ENCODE peak calls at places on chromosome 21, in ten cellular contexts. O, R, F, W, Y, N, X, E, M and P are unnamed samples.

GRCh38 chr21:21688877-21689276 is 690.7 kb downstream of the NCAM2 start:
- DNase-seq in O (no peak), R (peak; percentile 5), F (no peak), W (no peak), Y (peak; percentile 56), N (no peak), X (no peak), E (no peak), M (no peak), P (no peak)

GRCh38 chr21:32140212-32141008 is 138.4 kb downstream of the MIS18A start:
- DNase-seq in O (no peak), R (peak; percentile 22), F (no peak), W (no peak), Y (peak; percentile 6), N (peak; percentile 70), X (no peak), E (no peak), M (no peak), P (no peak)

GRCh38 chr21:43362306-43362927 is 64.5 kb downstream of the SIK1 start:
- DNase-seq in O (no peak), R (peak; percentile 91), F (no peak), W (peak; percentile 86), Y (peak; percentile 63), N (no peak), X (peak; percentile 56), E (peak; percentile 74), M (no peak), P (peak; percentile 63)

GRCh38 chr21:28856588-28857250 is 136.0 kb downstream of the LTN1 start:
- DNase-seq in O (no peak), R (no peak), F (no peak), W (no peak), Y (no peak), N (no peak), X (no peak), E (no peak), M (no peak), P (no peak)

GRCh38 chr21:41877901-41878830 is 978 bp downstream of the PRDM15 start:
- DNase-seq in O (no peak), R (peak; percentile 70), F (peak; percentile 7), W (no peak), Y (no peak), N (no peak), X (peak; percentile 54), E (no peak), M (peak; percentile 76), P (no peak)

GRCh38 chr21:41506526-41507520 is 1.1 kb downstream of the TMPRSS2 start:
- DNase-seq in O (no peak), R (no peak), F (peak; percentile 3), W (no peak), Y (peak; percentile 77), N (no peak), X (peak; percentile 75), E (no peak), M (no peak), P (no peak)

GRCh38 chr21:41753001-41753725 is 13.7 kb downstream of the RIPK4 start:
- DNase-seq in O (no peak), R (no peak), F (no peak), W (no peak), Y (no peak), N (no peak), X (no peak), E (no peak), M (no peak), P (no peak)

GRCh38 chr21:35649186-35649585 is 411.1 kb downstream of the SETD4 start:
- DNase-seq in O (no peak), R (no peak), F (no peak), W (no peak), Y (no peak), N (peak; percentile 47), X (no peak), E (no peak), M (no peak), P (no peak)

GRCh38 chr21:37452222-37452621 is 85.6 kb downstream of the DYRK1A start:
- DNase-seq in O (no peak), R (peak; percentile 23), F (no peak), W (no peak), Y (no peak), N (no peak), X (no peak), E (no peak), M (no peak), P (no peak)

GRCh38 chr21:29501451-29501850 is 202.7 kb downstream of the BACH1 start:
- DNase-seq in O (no peak), R (no peak), F (no peak), W (no peak), Y (no peak), N (no peak), X (no peak), E (no peak), M (no peak), P (no peak)

GRCh38 chr21:34844033-34844923 is 175.5 kb downstream of the CLIC6 start:
- DNase-seq in O (no peak), R (no peak), F (no peak), W (peak; percentile 87), Y (no peak), N (no peak), X (peak; percentile 60), E (no peak), M (no peak), P (peak; percentile 77)

GRCh38 chr21:34840693-34841092 is 171.9 kb downstream of the CLIC6 start:
- DNase-seq in O (no peak), R (no peak), F (no peak), W (no peak), Y (no peak), N (no peak), X (no peak), E (no peak), M (no peak), P (no peak)

GRCh38 chr21:38140192-38140905 is 116.4 kb upstream of the KCNJ15 start:
- DNase-seq in O (no peak), R (peak; percentile 33), F (peak; percentile 92), W (no peak), Y (no peak), N (peak; percentile 81), X (peak; percentile 43), E (no peak), M (no peak), P (no peak)

GRCh38 chr21:35204125-35204524 is 155.0 kb upstream of the RUNX1 start:
- DNase-seq in O (no peak), R (no peak), F (no peak), W (no peak), Y (no peak), N (no peak), X (no peak), E (no peak), M (no peak), P (no peak)

GRCh38 chr21:35172231-35172630 is 123.1 kb upstream of the RUNX1 start:
- DNase-seq in O (no peak), R (no peak), F (no peak), W (no peak), Y (no peak), N (no peak), X (no peak), E (no peak), M (no peak), P (no peak)

DNA sequence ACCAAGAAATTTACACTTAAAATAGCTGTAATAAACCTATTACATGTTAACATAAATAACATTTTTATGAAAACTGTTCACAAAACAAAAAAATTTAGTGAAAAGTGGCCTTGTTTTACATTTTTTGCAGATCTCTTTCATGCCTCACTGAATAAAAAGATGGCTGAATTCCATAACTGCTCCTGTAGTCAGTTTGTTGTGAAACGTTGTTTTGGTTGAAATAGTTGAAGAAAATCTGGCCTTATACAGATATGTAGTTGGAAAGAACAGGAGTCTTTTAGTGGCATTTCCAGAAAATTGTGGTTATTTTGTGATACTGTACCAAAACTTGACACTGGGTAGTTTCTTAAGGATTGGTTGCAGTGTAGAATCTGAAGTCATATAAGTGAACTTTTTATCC is 18.1 kb downstream of the ITSN1 start:
- DNase-seq in O (no peak), R (no peak), F (no peak), W (no peak), Y (no peak), N (no peak), X (no peak), E (no peak), M (no peak), P (no peak)
- TF ChIP-seq EP300 in O (no peak), R (no peak), F (no peak), W (no peak), Y (no peak), N (no peak), X (no peak), E (no peak), M (no peak), P (no peak)

DNA sequence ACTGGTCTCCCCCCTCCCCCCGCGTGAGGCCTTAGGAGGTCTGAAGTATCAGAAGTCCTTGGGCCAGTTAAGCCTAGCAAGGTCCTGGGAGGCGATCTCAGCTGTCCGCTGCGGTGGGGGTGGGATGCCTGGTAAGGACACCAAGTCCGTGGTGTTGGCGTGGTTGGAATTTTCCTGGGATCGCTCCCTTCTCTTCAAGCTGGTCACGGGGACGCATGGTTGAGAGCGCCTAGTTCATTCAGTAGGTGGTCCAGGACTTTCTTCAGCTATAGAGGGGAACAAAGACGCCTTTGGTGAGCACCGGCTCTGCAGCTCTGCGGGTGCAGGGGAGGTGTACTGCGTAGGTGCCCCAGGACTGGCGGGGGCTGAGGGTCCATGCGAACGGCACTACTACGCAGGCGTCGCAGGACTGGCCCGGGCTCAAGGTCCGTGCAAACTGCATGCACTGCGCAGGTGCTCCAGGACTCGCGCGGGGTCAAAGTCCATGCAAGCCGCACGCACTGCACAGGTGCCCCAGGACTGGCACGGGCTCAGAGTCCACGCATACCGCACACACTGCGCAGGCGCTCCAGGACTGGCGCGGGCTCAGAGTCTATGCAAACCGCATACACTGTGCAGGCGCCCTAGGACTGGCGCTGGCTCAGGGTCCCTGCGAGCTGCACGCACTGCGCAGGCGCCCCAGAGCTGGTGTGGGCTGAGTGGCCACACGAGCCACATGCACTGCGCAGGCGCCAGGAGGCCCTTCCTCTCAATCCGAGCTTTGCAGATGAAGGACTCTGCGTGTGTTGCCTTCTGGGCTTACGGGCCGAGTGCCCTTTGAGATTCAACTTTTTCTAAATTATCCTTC is 36.6 kb upstream of the HMGN1 start:
- DNase-seq in O (no peak), R (peak; percentile 89), F (peak; percentile 92), W (peak; percentile 93), Y (no peak), N (no peak), X (peak; percentile 92), E (peak; percentile 82), M (no peak), P (no peak)
- H3K27ac ChIP-seq in O (no peak overlapping the region), R (peak overlapping the region; percentile 52), F (peak overlapping the region; percentile 86), W (peak overlapping the region; percentile 84), Y (no peak overlapping the region), N (peak overlapping the region; percentile 79), X (peak overlapping the region; percentile 82), E (peak overlapping the region; percentile 41), M (no peak overlapping the region), P (peak overlapping the region; percentile 77)

GRCh38 chr21:46091631-46092025 is 6.3 kb upstream of the COL6A2 start:
- DNase-seq in O (no peak), R (no peak), F (no peak), W (peak; percentile 63), Y (no peak), N (no peak), X (no peak), E (peak; percentile 15), M (no peak), P (no peak)
- H3K4me1 ChIP-seq in O (no peaks in the 10 kb centered on the region), R (no peaks in the 10 kb centered on the region), F (no peaks in the 10 kb centered on the region), W (peaks cover 60% of the 10 kb centered on the region), Y (no peaks in the 10 kb centered on the region), N (peaks cover 54% of the 10 kb centered on the region), X (peaks cover 17% of the 10 kb centered on the region), E (peaks cover 10% of the 10 kb centered on the region), M (no peaks in the 10 kb centered on the region), P (no peaks in the 10 kb centered on the region)

GRCh38 chr21:17821121-17821520 is 2.0 kb upstream of the C21orf91 start:
- DNase-seq in O (no peak), R (no peak), F (no peak), W (no peak), Y (no peak), N (no peak), X (no peak), E (no peak), M (no peak), P (no peak)
- TF ChIP-seq EP300 in O (no peak), R (no peak), F (no peak), W (no peak), Y (no peak), N (no peak), X (no peak), E (no peak), M (no peak), P (no peak)